ENCODE peak calls at places on chromosome 9, in four cellular contexts. One of them, this sample, is unnamed. For H3K9me3, the result is how much of the 10 kb centered on the place peaks cover.

GRCh38 chr9:78707481-78707977 is 410.6 kb downstream of the PSAT1 start:
- DNase-seq in PC-3: peak
- DNase-seq in OCI-LY7: no peak
- DNase-seq in HCT116: no peak
- DNase-seq in this sample: no peak

GRCh38 chr9:121837113-121838010 is 185.9 kb downstream of the DAB2IP start:
- DNase-seq in PC-3: no peak
- DNase-seq in OCI-LY7: no peak
- DNase-seq in HCT116: no peak
- DNase-seq in this sample: peak

GRCh38 chr9:122121391-122121790 is 28.3 kb upstream of the TTLL11 start:
- DNase-seq in PC-3: no peak
- DNase-seq in HCT116: no peak
- DNase-seq in OCI-LY7: no peak
- DNase-seq in this sample: no peak

GRCh38 chr9:96478829-96479371 is 28.9 kb downstream of the HABP4 start:
- DNase-seq in PC-3: no peak
- DNase-seq in OCI-LY7: no peak
- DNase-seq in HCT116: no peak
- DNase-seq in this sample: no peak

GRCh38 chr9:109903515-109904138 is 123.6 kb downstream of the PALM2AKAP2 start:
- DNase-seq in PC-3: peak
- DNase-seq in OCI-LY7: peak
- DNase-seq in HCT116: peak
- DNase-seq in this sample: peak

GRCh38 chr9:124894741-124895170 is 32.8 kb downstream of the ARPC5L start:
- DNase-seq in OCI-LY7: peak
- DNase-seq in HCT116: peak
- DNase-seq in PC-3: peak
- DNase-seq in this sample: peak

GRCh38 chr9:18756712-18757125 is 276.3 kb downstream of the SAXO1 start:
- DNase-seq in PC-3: no peak
- DNase-seq in OCI-LY7: no peak
- DNase-seq in HCT116: no peak
- DNase-seq in this sample: no peak

GRCh38 chr9:86783884-86784283 is 163.4 kb downstream of the GAS1 start:
- DNase-seq in PC-3: no peak
- DNase-seq in OCI-LY7: no peak
- DNase-seq in HCT116: no peak
- DNase-seq in this sample: no peak

GRCh38 chr9:15510789-15511575 is at the start of gene PSIP1:
- DNase-seq in PC-3: peak
- DNase-seq in OCI-LY7: peak
- DNase-seq in HCT116: peak
- DNase-seq in this sample: peak

GRCh38 chr9:111691686-111692329 is 30.4 kb downstream of the GNG10 start:
- DNase-seq in PC-3: peak
- DNase-seq in OCI-LY7: peak
- DNase-seq in HCT116: peak
- DNase-seq in this sample: peak

GRCh38 chr9:111474385-111474784 is 9.8 kb downstream of the ECPAS start:
- DNase-seq in OCI-LY7: no peak
- DNase-seq in PC-3: no peak
- DNase-seq in HCT116: no peak
- DNase-seq in this sample: no peak

GRCh38 chr9:92638621-92639101 is 31.3 kb downstream of the IPPK start:
- DNase-seq in PC-3: no peak
- DNase-seq in OCI-LY7: no peak
- DNase-seq in HCT116: no peak
- DNase-seq in this sample: no peak

GRCh38 chr9:69078581-69078980 is 43.0 kb downstream of the FXN start:
- DNase-seq in PC-3: no peak
- DNase-seq in HCT116: no peak
- DNase-seq in OCI-LY7: no peak
- DNase-seq in this sample: no peak

GRCh38 chr9:81664638-81665513 is 24.5 kb downstream of the TLE1 start:
- DNase-seq in PC-3: no peak
- DNase-seq in HCT116: no peak
- DNase-seq in OCI-LY7: peak
- DNase-seq in this sample: no peak

GRCh38 chr9:33443047-33443446 is 4.3 kb downstream of the AQP3 start:
- DNase-seq in PC-3: peak
- DNase-seq in OCI-LY7: no peak
- DNase-seq in HCT116: no peak
- DNase-seq in this sample: no peak

GRCh38 chr9:33921967-33922895 is 105.3 kb downstream of the UBE2R2 start:
- DNase-seq in OCI-LY7: peak
- DNase-seq in HCT116: peak
- DNase-seq in PC-3: peak
- DNase-seq in this sample: peak

GRCh38 chr9:20884985-20885593 is 146.4 kb downstream of the HACD4 start:
- DNase-seq in OCI-LY7: peak
- DNase-seq in PC-3: peak
- DNase-seq in HCT116: peak
- DNase-seq in this sample: peak

GRCh38 chr9:97419315-97419867 is 7.5 kb downstream of the TDRD7 start:
- DNase-seq in PC-3: peak
- DNase-seq in HCT116: no peak
- DNase-seq in OCI-LY7: no peak
- DNase-seq in this sample: no peak

GRCh38 chr9:114031948-114032688 is 46.0 kb downstream of the AMBP start:
- DNase-seq in OCI-LY7: no peak
- DNase-seq in HCT116: no peak
- DNase-seq in PC-3: no peak
- DNase-seq in this sample: no peak

GRCh38 chr9:100064872-100065581 is 33.8 kb downstream of the ERP44 start:
- DNase-seq in OCI-LY7: no peak
- DNase-seq in PC-3: peak
- DNase-seq in HCT116: no peak
- DNase-seq in this sample: no peak

GRCh38 chr9:72292184-72292787 is 72.7 kb downstream of the ZFAND5 start:
- DNase-seq in HCT116: no peak
- DNase-seq in PC-3: peak
- DNase-seq in OCI-LY7: peak
- DNase-seq in this sample: peak

GRCh38 chr9:100449420-100449819 is 22.5 kb downstream of the MSANTD3 start:
- DNase-seq in HCT116: no peak
- DNase-seq in OCI-LY7: no peak
- DNase-seq in PC-3: no peak
- DNase-seq in this sample: no peak

GRCh38 chr9:20199111-20199510 is 410.3 kb upstream of the SLC24A2 start:
- DNase-seq in PC-3: no peak
- DNase-seq in HCT116: no peak
- DNase-seq in OCI-LY7: no peak
- DNase-seq in this sample: no peak

GRCh38 chr9:122949696-122950095 is 8.9 kb downstream of the RABGAP1 start:
- DNase-seq in HCT116: no peak
- DNase-seq in PC-3: no peak
- DNase-seq in OCI-LY7: no peak
- DNase-seq in this sample: no peak

GRCh38 chr9:114401344-114401743 is 13.6 kb upstream of the AKNA start:
- DNase-seq in HCT116: no peak
- DNase-seq in OCI-LY7: no peak
- DNase-seq in PC-3: no peak
- DNase-seq in this sample: peak

GRCh38 chr9:81620009-81620405 is 69.3 kb downstream of the TLE1 start:
- DNase-seq in PC-3: no peak
- DNase-seq in HCT116: no peak
- DNase-seq in OCI-LY7: no peak
- DNase-seq in this sample: no peak

GRCh38 chr9:126452036-126452595 is 125.5 kb downstream of the MVB12B start:
- DNase-seq in PC-3: no peak
- DNase-seq in OCI-LY7: no peak
- DNase-seq in HCT116: no peak
- DNase-seq in this sample: no peak

GRCh38 chr9:126449725-126450443 is 123.3 kb downstream of the MVB12B start:
- DNase-seq in OCI-LY7: no peak
- DNase-seq in HCT116: no peak
- DNase-seq in PC-3: no peak
- DNase-seq in this sample: no peak

GRCh38 chr9:126451316-126451885 is 124.8 kb downstream of the MVB12B start:
- DNase-seq in HCT116: no peak
- DNase-seq in OCI-LY7: no peak
- DNase-seq in PC-3: no peak
- DNase-seq in this sample: no peak

GRCh38 chr9:126448865-126449577 is 122.4 kb downstream of the MVB12B start:
- DNase-seq in PC-3: no peak
- DNase-seq in HCT116: no peak
- DNase-seq in OCI-LY7: no peak
- DNase-seq in this sample: no peak

DNA sequence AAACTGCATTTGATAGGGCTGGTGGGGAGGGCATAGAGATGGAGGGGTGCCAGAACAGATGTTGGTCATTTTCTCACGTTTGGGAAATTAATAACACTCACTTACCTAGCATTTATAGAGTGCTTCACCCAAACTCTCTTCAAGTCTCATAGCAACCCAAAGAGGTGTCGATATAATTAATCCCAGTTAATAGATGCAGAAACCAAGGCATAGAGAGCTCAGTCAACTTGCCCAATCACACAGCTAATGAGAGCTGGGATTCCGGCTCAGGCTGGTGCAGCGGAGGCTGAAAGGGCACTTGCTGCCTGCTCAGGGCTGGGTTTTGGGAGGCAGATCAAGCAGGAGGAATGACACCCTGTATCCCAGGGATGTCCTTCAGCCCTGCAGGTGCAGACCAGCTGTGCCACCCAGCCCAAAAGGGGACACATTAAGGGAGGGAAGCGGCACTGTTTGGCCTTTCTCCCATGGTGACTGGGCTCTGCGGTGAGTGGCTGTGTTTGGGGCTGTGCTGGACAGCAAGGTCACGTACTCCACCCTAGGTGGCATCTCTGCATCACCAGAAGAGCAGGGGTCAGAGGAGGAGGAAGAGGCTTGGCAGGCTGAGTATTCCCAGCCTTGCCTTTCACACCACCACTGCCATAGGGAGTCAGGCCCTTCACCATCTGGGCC is 124.0 kb downstream of the MVB12B start:
- DNase-seq in HCT116: no peak
- DNase-seq in PC-3: no peak
- DNase-seq in OCI-LY7: no peak
- DNase-seq in this sample: no peak
- H3K4me3 ChIP-seq in HCT116: no peak
- H3K4me3 ChIP-seq in PC-3: no peak
- H3K4me3 ChIP-seq in OCI-LY7: no peak
- H3K4me3 ChIP-seq in this sample: no peak

DNA sequence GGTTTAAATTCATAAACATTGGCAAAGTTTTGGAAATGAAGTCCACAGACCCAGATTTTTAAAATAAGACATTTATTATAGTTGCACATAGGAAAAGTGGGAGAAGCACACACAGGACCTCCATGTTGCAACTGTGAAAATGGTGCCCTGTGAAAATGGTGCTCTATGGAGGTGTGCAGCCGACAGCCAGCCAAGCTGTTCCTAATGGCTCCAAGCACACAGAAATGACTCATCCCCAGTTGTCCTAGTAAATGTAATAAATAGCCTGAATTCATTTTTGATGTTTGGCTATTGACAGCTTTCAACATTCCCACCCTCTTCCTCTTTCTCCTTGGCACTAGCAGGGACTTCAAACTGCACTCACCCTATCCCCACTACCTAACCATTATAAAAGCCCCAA is 590.9 kb downstream of the CAAP1 start:
- DNase-seq in OCI-LY7: no peak
- DNase-seq in HCT116: no peak
- DNase-seq in PC-3: peak
- DNase-seq in this sample: no peak
- TF ChIP-seq EZH2phosphoT487 in OCI-LY7: no peak
- TF ChIP-seq EZH2phosphoT487 in HCT116: no peak
- TF ChIP-seq EZH2phosphoT487 in PC-3: no peak
- TF ChIP-seq EZH2phosphoT487 in this sample: no peak

GRCh38 chr9:104028827-104029226 is 65.3 kb upstream of the SMC2 start:
- DNase-seq in HCT116: no peak
- DNase-seq in PC-3: no peak
- DNase-seq in OCI-LY7: no peak
- DNase-seq in this sample: no peak
- H3K9me3 ChIP-seq in HCT116: under half
- H3K9me3 ChIP-seq in PC-3: under half
- H3K9me3 ChIP-seq in OCI-LY7: under half
- H3K9me3 ChIP-seq in this sample: under half

GRCh38 chr9:129382281-129383004 is 204.4 kb upstream of the IER5L start:
- DNase-seq in PC-3: no peak
- DNase-seq in OCI-LY7: no peak
- DNase-seq in HCT116: no peak
- DNase-seq in this sample: no peak
- H3K4me3 ChIP-seq in PC-3: peak
- H3K4me3 ChIP-seq in OCI-LY7: no peak
- H3K4me3 ChIP-seq in HCT116: no peak
- H3K4me3 ChIP-seq in this sample: no peak

GRCh38 chr9:77021289-77021927 is 2.0 kb downstream of the FOXB2 start:
- DNase-seq in PC-3: no peak
- DNase-seq in HCT116: no peak
- DNase-seq in OCI-LY7: no peak
- DNase-seq in this sample: no peak

GRCh38 chr9:77019810-77020437 is 469 bp downstream of the FOXB2 start:
- DNase-seq in PC-3: no peak
- DNase-seq in OCI-LY7: no peak
- DNase-seq in HCT116: no peak
- DNase-seq in this sample: no peak

GRCh38 chr9:77021928-77022782 is 2.7 kb downstream of the FOXB2 start:
- DNase-seq in HCT116: no peak
- DNase-seq in PC-3: no peak
- DNase-seq in OCI-LY7: no peak
- DNase-seq in this sample: no peak

GRCh38 chr9:77019010-77019809 is at the start of gene FOXB2:
- DNase-seq in HCT116: no peak
- DNase-seq in PC-3: no peak
- DNase-seq in OCI-LY7: no peak
- DNase-seq in this sample: no peak

DNA sequence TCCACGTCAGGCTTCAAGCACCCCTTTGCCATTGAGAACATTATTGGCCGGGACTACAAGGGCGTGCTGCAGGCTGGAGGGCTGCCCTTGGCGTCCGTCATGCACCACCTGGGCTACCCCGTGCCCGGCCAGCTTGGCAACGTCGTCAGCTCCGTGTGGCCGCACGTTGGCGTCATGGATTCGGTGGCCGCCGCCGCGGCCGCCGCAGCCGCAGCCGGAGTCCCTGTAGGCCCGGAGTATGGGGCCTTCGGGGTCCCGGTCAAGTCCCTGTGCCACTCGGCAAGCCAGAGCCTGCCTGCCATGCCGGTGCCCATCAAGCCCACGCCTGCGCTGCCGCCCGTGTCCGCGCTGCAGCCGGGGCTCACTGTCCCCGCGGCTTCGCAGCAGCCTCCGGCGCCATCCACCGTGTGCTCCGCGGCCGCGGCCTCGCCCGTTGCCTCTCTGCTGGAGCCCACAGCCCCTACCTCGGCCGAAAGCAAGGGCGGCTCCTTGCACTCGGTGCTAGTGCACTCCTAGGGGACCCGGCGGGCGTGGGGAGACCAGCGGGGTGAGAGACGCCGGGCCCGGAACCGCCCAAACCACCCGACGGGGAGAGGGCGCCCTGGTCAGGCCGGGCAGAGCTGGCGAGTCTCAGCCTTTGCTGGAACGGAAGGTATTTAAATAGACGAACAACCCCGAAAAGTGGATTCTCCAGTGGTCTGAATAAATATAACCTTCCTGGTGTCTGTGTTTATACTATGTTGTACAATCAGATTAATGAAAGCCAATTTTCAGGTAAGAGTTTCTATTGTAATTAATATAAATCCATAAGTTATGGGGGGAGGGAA is 1.2 kb downstream of the FOXB2 start:
- DNase-seq in PC-3: no peak
- DNase-seq in OCI-LY7: no peak
- DNase-seq in HCT116: no peak
- DNase-seq in this sample: no peak
- TF ChIP-seq EZH2phosphoT487 in PC-3: peak
- TF ChIP-seq EZH2phosphoT487 in OCI-LY7: no peak
- TF ChIP-seq EZH2phosphoT487 in HCT116: no peak
- TF ChIP-seq EZH2phosphoT487 in this sample: peak